ENCODE peak calls at places on chromosomes 1 and 21, in nine cellular contexts. I, C, P, Q, U, T, N, O and H are unnamed samples.

GRCh38 chr1:23400324-23401110 is 24.0 kb downstream of the TCEA3 start:
- DNase-seq in N (no peak), Q (no peak), U (no peak), C (peak; percentile 55), T (peak; percentile 70), P (no peak), I (peak; percentile 85), O (no peak), H (no peak)

GRCh38 chr1:204258213-204259115 is 44.7 kb upstream of the GOLT1A start:
- DNase-seq in C (peak; percentile 42), I (peak; percentile 64), U (peak; percentile 82), Q (no peak), P (peak; percentile 33), N (peak; percentile 69), T (peak; percentile 53), O (peak; percentile 62), H (no peak)

GRCh38 chr1:219446288-219446687 is 166.6 kb downstream of the ZC3H11B start:
- DNase-seq in T (no peak), I (no peak), P (no peak), U (no peak), N (no peak), Q (no peak), O (no peak), C (no peak), H (no peak)

GRCh38 chr1:2091611-2092604 is 41.7 kb downstream of the PRKCZ start:
- DNase-seq in P (no peak), Q (peak; percentile 37), O (peak; percentile 61), N (peak; percentile 82), C (no peak), T (no peak), I (peak; percentile 22), U (peak; percentile 75), H (no peak)

GRCh38 chr1:93079685-93080141 is 630 bp downstream of the MTF2 start:
- DNase-seq in U (no peak), P (peak; percentile 46), I (no peak), O (peak; percentile 15), Q (no peak), T (peak; percentile 5), N (peak; percentile 63), C (peak; percentile 23), H (peak; percentile 24)

GRCh38 chr1:106700151-106700550 is 356.3 kb upstream of the PRMT6 start:
- DNase-seq in I (peak; percentile 1), P (no peak), C (no peak), T (no peak), Q (no peak), N (no peak), U (no peak), O (no peak), H (no peak)

GRCh38 chr1:204445860-204446412 is 34.3 kb upstream of the PPP1R15B start:
- DNase-seq in O (peak; percentile 58), C (no peak), T (peak; percentile 28), P (no peak), U (peak; percentile 75), I (peak; percentile 39), N (peak; percentile 79), Q (peak; percentile 53), H (peak; percentile 36)

GRCh38 chr1:15153842-15154479 is 414 bp downstream of the TMEM51 start:
- DNase-seq in C (peak; percentile 47), U (peak; percentile 91), Q (no peak), O (peak; percentile 68), P (peak; percentile 43), T (peak; percentile 68), N (peak; percentile 78), I (peak; percentile 57), H (peak; percentile 53)

GRCh38 chr21:43659136-43660000 is at the start of the genes HSF2BP and RRP1B:
- DNase-seq in N (peak; percentile 95), I (peak; percentile 88), O (peak; percentile 72), U (peak; percentile 93), C (peak; percentile 63), Q (peak; percentile 72), T (peak; percentile 87), P (peak; percentile 84), H (peak; percentile 83)

GRCh38 chr1:180098242-180098995 is 56.2 kb upstream of the QSOX1 start:
- DNase-seq in T (peak; percentile 91), I (peak; percentile 85), P (no peak), U (no peak), O (no peak), Q (no peak), N (no peak), C (peak; percentile 36), H (no peak)

GRCh38 chr1:53442297-53442696 is 16.9 kb upstream of the DMRTB1 start:
- DNase-seq in C (no peak), N (no peak), P (no peak), U (no peak), T (peak; percentile 85), O (no peak), Q (no peak), I (peak; percentile 41), H (no peak)

GRCh38 chr1:6260961-6261614 is at the start of gene GPR153:
- DNase-seq in Q (no peak), T (peak; percentile 50), P (peak; percentile 20), I (peak; percentile 59), O (no peak), N (peak; percentile 88), C (no peak), U (peak; percentile 71), H (peak; percentile 23)

GRCh38 chr1:208048904-208049303 is 138.0 kb upstream of the CD34 start:
- DNase-seq in I (no peak), N (no peak), U (no peak), C (no peak), T (no peak), Q (no peak), P (no peak), O (no peak), H (no peak)

GRCh38 chr1:230836801-230837200 is 31.5 kb downstream of the C1orf198 start:
- DNase-seq in T (no peak), I (no peak), Q (no peak), O (no peak), C (no peak), P (no peak), U (no peak), N (no peak), H (no peak)

GRCh38 chr1:152107984-152108898 is 7.0 kb downstream of the TCHH start:
- DNase-seq in Q (no peak), I (peak; percentile 74), P (no peak), T (no peak), U (no peak), C (no peak), O (no peak), N (no peak), H (no peak)

GRCh38 chr1:54380285-54380882 is 25.8 kb downstream of the SSBP3 start:
- DNase-seq in Q (peak; percentile 52), U (no peak), O (no peak), C (no peak), P (no peak), N (no peak), T (no peak), I (no peak), H (no peak)

GRCh38 chr1:109765896-109766615 is 2.3 kb upstream of the EPS8L3 start:
- DNase-seq in N (no peak), C (peak; percentile 7), T (no peak), P (no peak), Q (no peak), U (peak; percentile 21), I (no peak), O (no peak), H (no peak)

GRCh38 chr1:235404190-235404589 is 37.0 kb downstream of the TBCE start:
- DNase-seq in O (no peak), Q (no peak), U (no peak), N (no peak), I (peak; percentile 19), C (no peak), T (peak; percentile 54), P (no peak), H (no peak)

GRCh38 chr1:204041232-204041767 is 31.6 kb upstream of the SOX13 start:
- DNase-seq in Q (no peak), C (peak; percentile 37), O (no peak), U (no peak), P (no peak), N (no peak), I (no peak), T (no peak), H (no peak)

GRCh38 chr1:150513275-150513885 is 2.2 kb upstream of the FALEC start:
- DNase-seq in T (no peak), N (peak; percentile 66), P (no peak), C (no peak), I (no peak), O (no peak), U (no peak), Q (no peak), H (peak; percentile 11)

GRCh38 chr1:228037401-228038386 is 30.9 kb downstream of the WNT3A start:
- DNase-seq in Q (no peak), T (peak; percentile 48), N (no peak), I (peak; percentile 14), O (peak; percentile 55), C (no peak), U (peak; percentile 67), P (no peak), H (no peak)

GRCh38 chr1:26833432-26834405 is 7.2 kb downstream of the ZDHHC18 start:
- DNase-seq in O (no peak), T (no peak), I (no peak), U (no peak), P (no peak), Q (peak; percentile 91), C (no peak), N (no peak), H (no peak)

GRCh38 chr1:153649137-153649866 is 9.2 kb upstream of the SNAPIN start:
- DNase-seq in T (no peak), Q (no peak), P (no peak), U (peak; percentile 54), O (no peak), N (peak; percentile 60), C (no peak), I (no peak), H (no peak)

GRCh38 chr1:211507365-211507764 is 15.4 kb upstream of the RD3 start:
- DNase-seq in N (no peak), O (no peak), U (no peak), Q (no peak), P (no peak), T (no peak), C (no peak), I (no peak), H (no peak)

GRCh38 chr1:58966103-58966916 is 182.5 kb upstream of the JUN start:
- DNase-seq in I (no peak), N (no peak), O (no peak), Q (no peak), T (peak; percentile 8), C (no peak), U (no peak), P (no peak), H (peak; percentile 12)

GRCh38 chr1:108502624-108503023 is 52.5 kb downstream of the NBPF6 start:
- DNase-seq in Q (no peak), U (no peak), T (peak; percentile 5), O (no peak), N (no peak), C (no peak), P (no peak), I (peak; percentile 15), H (no peak)

GRCh38 chr21:44694776-44695175 is 2.2 kb upstream of the KRTAP10-12 start:
- DNase-seq in N (no peak), O (no peak), C (no peak), P (no peak), Q (no peak), I (no peak), U (no peak), T (no peak), H (no peak)

GRCh38 chr1:43803646-43804045 is 96.3 kb downstream of the ST3GAL3 start:
- DNase-seq in U (no peak), C (no peak), O (no peak), N (no peak), P (no peak), Q (no peak), I (no peak), T (no peak), H (no peak)

GRCh38 chr1:46174448-46175231 is at the start of gene TSPAN1:
- DNase-seq in N (no peak), Q (no peak), I (no peak), T (peak; percentile 23), U (peak; percentile 37), O (no peak), C (peak; percentile 30), P (no peak), H (no peak)

GRCh38 chr1:186099362-186100064 is 275.5 kb downstream of the TPR start:
- DNase-seq in I (no peak), P (no peak), O (no peak), U (no peak), Q (no peak), N (no peak), C (no peak), T (no peak), H (no peak)

GRCh38 chr1:218811497-218811896 is 362.2 kb upstream of the LYPLAL1 start:
- DNase-seq in T (no peak), Q (no peak), U (no peak), I (peak; percentile 44), O (no peak), P (no peak), N (no peak), C (no peak), H (no peak)